ENCODE peak calls at places on chromosome 4, in nine cellular contexts. I is coronary artery; O is posterior cingulate gyrus; A is GM20000; E is CD4-positive, CD25-positive, alpha-beta regulatory T cell; L is ELF-1; K is sigmoid colon; H is mucosa of gallbladder; B is left colon. P is an unnamed sample.

GRCh38 chr4:128782875-128783614 is 26.5 kb upstream of the JADE1 start:
- DNase-seq in O (no peak), A (no peak), B (no peak), E (no peak), H (no peak), I (no peak), K (no peak), L (peak; percentile 5), P (no peak)

GRCh38 chr4:128267745-128268144 is 19.9 kb downstream of the PGRMC2 start:
- DNase-seq in O (no peak), A (no peak), B (no peak), I (no peak), K (no peak), E (no peak), L (no peak), H (no peak), P (no peak)

GRCh38 chr4:72974694-72975487 is 94.6 kb downstream of the COX18 start:
- DNase-seq in B (peak; percentile 4), A (no peak), K (no peak), O (no peak), E (no peak), H (no peak), L (no peak), I (no peak), P (no peak)

GRCh38 chr4:147707892-147708672 is 23.8 kb upstream of the ARHGAP10 start:
- DNase-seq in K (peak; percentile 70), H (peak; percentile 55), I (no peak), O (no peak), E (peak; percentile 56), L (no peak), A (peak; percentile 33), B (peak; percentile 49), P (peak; percentile 54)

GRCh38 chr4:65668201-65669007 is 1.9 kb downstream of the EPHA5 start:
- DNase-seq in O (peak; percentile 87), A (peak; percentile 13), H (no peak), K (peak; percentile 63), L (peak; percentile 5), I (no peak), E (no peak), B (no peak), P (no peak)

GRCh38 chr4:158799856-158800255 is 31.0 kb downstream of the FNIP2 start:
- DNase-seq in H (no peak), B (no peak), E (no peak), K (no peak), A (no peak), L (no peak), O (no peak), I (no peak), P (no peak)

GRCh38 chr4:45350438-45350837 is 624.1 kb upstream of the GNPDA2 start:
- DNase-seq in A (peak; percentile 5), I (no peak), L (no peak), O (no peak), E (no peak), K (no peak), B (no peak), H (no peak), P (no peak)

GRCh38 chr4:149793459-149793858 is 22.2 kb downstream of the IQCM start:
- DNase-seq in A (no peak), K (no peak), H (no peak), B (no peak), O (no peak), L (no peak), E (no peak), I (no peak), P (no peak)

GRCh38 chr4:78951862-78952472 is 12.7 kb upstream of the PAQR3 start:
- DNase-seq in O (no peak), L (no peak), E (peak; percentile 47), K (no peak), I (no peak), A (peak; percentile 43), H (no peak), B (no peak), P (peak; percentile 48)

GRCh38 chr4:109127866-109128265 is 174.6 kb downstream of the COL25A1 start:
- DNase-seq in H (no peak), O (no peak), L (no peak), A (no peak), B (no peak), E (no peak), I (no peak), K (no peak), P (no peak)

GRCh38 chr4:159401791-159402380 is 299.0 kb downstream of the RAPGEF2 start:
- DNase-seq in B (no peak), A (no peak), K (no peak), H (no peak), O (no peak), L (peak; percentile 36), E (no peak), I (no peak), P (no peak)

GRCh38 chr4:62460329-62460728 is 1260.2 kb downstream of the ADGRL3 start:
- DNase-seq in O (no peak), A (no peak), E (no peak), K (no peak), I (no peak), L (no peak), H (no peak), B (no peak), P (no peak)

GRCh38 chr4:124806403-124806802 is 93.9 kb upstream of the ANKRD50 start:
- DNase-seq in K (no peak), I (no peak), O (no peak), L (peak; percentile 9), E (no peak), H (no peak), A (no peak), B (no peak), P (no peak)

GRCh38 chr4:110483516-110483915 is 7.6 kb downstream of the ENPEP start:
- DNase-seq in L (no peak), I (no peak), E (no peak), H (no peak), B (no peak), O (no peak), A (no peak), K (no peak), P (no peak)